ENCODE peak calls at places on chromosomes 7 and 10, in ten cellular contexts. I is A549; D is K562; E is GOT3; Q is aorta; V is glutamatergic neuron; S is activated CD8-positive, alpha-beta memory T cell treated with anti-CD3 and anti-CD28 coated beads, Interleukin-2, amount 10 ng/mL, durations not matched to agents 7 days and 5 days; X is mucosa of descending colon; W is stromal cell of bone marrow; C is Right ventricle myocardium superior. J is an unnamed sample.

GRCh38 chr10:25766687-25767221 is 167.3 kb upstream of the MYO3A start:
- DNase-seq in I (no peak), D (peak; percentile 66), E (no peak), Q (no peak), V (peak; percentile 46), S (no peak), X (no peak), W (no peak), C (no peak), J (no peak)

GRCh38 chr10:121079226-121079625 is 228.1 kb downstream of the WDR11 start:
- DNase-seq in I (no peak), D (no peak), E (no peak), Q (no peak), V (no peak), S (no peak), X (no peak), W (no peak), C (no peak), J (no peak)

GRCh38 chr7:150948791-150949251 is 29.3 kb downstream of the KCNH2 start:
- DNase-seq in I (no peak), D (no peak), E (no peak), Q (no peak), V (peak; percentile 10), S (no peak), X (no peak), W (no peak), C (peak; percentile 25), J (no peak)

GRCh38 chr7:2198206-2198605 is 34.5 kb downstream of the MAD1L1 start:
- DNase-seq in I (no peak), D (no peak), E (no peak), Q (no peak), V (no peak), S (no peak), X (no peak), W (no peak), C (peak; percentile 51), J (peak; percentile 66)

GRCh38 chr10:121772890-121773289 is 154.9 kb downstream of the ATE1 start:
- DNase-seq in I (no peak), D (no peak), E (no peak), Q (no peak), V (no peak), S (no peak), X (no peak), W (no peak), C (no peak), J (no peak)

GRCh38 chr7:124155400-124156022 is 122.6 kb upstream of the TMEM229A start:
- DNase-seq in I (peak; percentile 29), D (no peak), E (no peak), Q (no peak), V (no peak), S (no peak), X (no peak), W (no peak), C (no peak), J (no peak)

GRCh38 chr7:11130012-11130411 is 156.3 kb downstream of the PHF14 start:
- DNase-seq in I (no peak), D (no peak), E (no peak), Q (no peak), V (no peak), S (peak; percentile 49), X (no peak), W (peak; percentile 9), C (no peak), J (no peak)

GRCh38 chr7:27161214-27161720 is 4.1 kb downstream of the HOXA9 start:
- DNase-seq in I (no peak), D (peak; percentile 26), E (no peak), Q (no peak), V (peak; percentile 6), S (no peak), X (peak; percentile 74), W (no peak), C (peak; percentile 68), J (no peak)

GRCh38 chr7:100875356-100875751 is 451 bp downstream of the SRRT start:
- DNase-seq in I (no peak), D (no peak), E (no peak), Q (no peak), V (peak; percentile 62), S (peak; percentile 68), X (no peak), W (no peak), C (no peak), J (no peak)

GRCh38 chr7:118420888-118421287 is 196.4 kb downstream of the ANKRD7 start:
- DNase-seq in I (no peak), D (no peak), E (no peak), Q (no peak), V (no peak), S (no peak), X (no peak), W (no peak), C (no peak), J (no peak)

GRCh38 chr10:99661370-99661749 is 2.1 kb downstream of the ENTPD7 start:
- DNase-seq in I (peak; percentile 44), D (no peak), E (no peak), Q (no peak), V (no peak), S (no peak), X (no peak), W (peak; percentile 73), C (no peak), J (no peak)

GRCh38 chr7:134834689-134835462 is 55.4 kb downstream of the CALD1 start:
- DNase-seq in I (peak; percentile 13), D (no peak), E (no peak), Q (no peak), V (no peak), S (no peak), X (no peak), W (no peak), C (no peak), J (no peak)

GRCh38 chr7:3861941-3862340 is 560.9 kb downstream of the SDK1 start:
- DNase-seq in I (no peak), D (no peak), E (no peak), Q (peak; percentile 55), V (no peak), S (no peak), X (no peak), W (peak; percentile 42), C (no peak), J (no peak)

GRCh38 chr10:127207081-127207480 is 10.7 kb upstream of the INSYN2A start:
- DNase-seq in I (no peak), D (no peak), E (no peak), Q (no peak), V (no peak), S (no peak), X (no peak), W (no peak), C (no peak), J (no peak)

GRCh38 chr7:81501220-81501619 is 268.6 kb downstream of the HGF start:
- DNase-seq in I (peak; percentile 50), D (no peak), E (no peak), Q (no peak), V (no peak), S (no peak), X (no peak), W (peak; percentile 41), C (no peak), J (no peak)

GRCh38 chr7:50660830-50661175 is 95.6 kb upstream of the DDC start:
- DNase-seq in I (no peak), D (no peak), E (no peak), Q (no peak), V (no peak), S (no peak), X (no peak), W (no peak), C (no peak), J (no peak)

GRCh38 chr7:155219947-155220769 is 77.5 kb upstream of the INSIG1 start:
- DNase-seq in I (no peak), D (no peak), E (peak; percentile 24), Q (peak; percentile 44), V (no peak), S (no peak), X (no peak), W (no peak), C (no peak), J (no peak)

GRCh38 chr7:46452781-46453180 is 531.7 kb upstream of the IGFBP3 start:
- DNase-seq in I (no peak), D (no peak), E (no peak), Q (no peak), V (no peak), S (no peak), X (no peak), W (no peak), C (no peak), J (no peak)

GRCh38 chr10:73043766-73044377 is 52.8 kb downstream of the P4HA1 start:
- DNase-seq in I (no peak), D (no peak), E (no peak), Q (no peak), V (no peak), S (no peak), X (no peak), W (no peak), C (no peak), J (no peak)

GRCh38 chr7:157737151-157738063 is 400.6 kb downstream of the DNAJB6 start:
- DNase-seq in I (no peak), D (no peak), E (no peak), Q (peak; percentile 32), V (no peak), S (no peak), X (peak; percentile 30), W (no peak), C (no peak), J (no peak)

GRCh38 chr10:35822316-35822715 is 180.2 kb upstream of the FZD8 start:
- DNase-seq in I (peak; percentile 33), D (no peak), E (peak; percentile 25), Q (peak; percentile 95), V (peak; percentile 83), S (no peak), X (peak; percentile 74), W (peak; percentile 87), C (peak; percentile 92), J (peak; percentile 31)

GRCh38 chr7:130901209-130901783 is 167.3 kb upstream of the KLF14 start:
- DNase-seq in I (peak; percentile 96), D (no peak), E (no peak), Q (peak; percentile 82), V (no peak), S (no peak), X (peak; percentile 79), W (peak; percentile 82), C (peak; percentile 75), J (peak; percentile 65)